ENCODE peak calls at places on chromosomes 2 and 18, in four cellular contexts. One of them, this sample, is unnamed.

GRCh38 chr18:49277395-49278036 is 182.9 kb downstream of the DYM start:
- DNase-seq in GM12878: no peak
- DNase-seq in HCT116: no peak
- DNase-seq in HepG2: no peak
- DNase-seq in this sample: no peak

GRCh38 chr2:199607914-199608313 is 150.2 kb upstream of the SATB2 start:
- DNase-seq in GM12878: no peak
- DNase-seq in HCT116: no peak
- DNase-seq in HepG2: no peak
- DNase-seq in this sample: no peak

GRCh38 chr2:54594048-54594447 is 129.4 kb upstream of the EML6 start:
- DNase-seq in GM12878: no peak
- DNase-seq in HCT116: no peak
- DNase-seq in HepG2: no peak
- DNase-seq in this sample: no peak

GRCh38 chr2:196590286-196590685 is 49.2 kb upstream of the CCDC150 start:
- DNase-seq in HepG2: no peak
- DNase-seq in GM12878: no peak
- DNase-seq in HCT116: no peak
- DNase-seq in this sample: no peak

GRCh38 chr18:13235326-13235937 is 16.9 kb downstream of the LDLRAD4 start:
- DNase-seq in GM12878: no peak
- DNase-seq in HCT116: no peak
- DNase-seq in HepG2: no peak
- DNase-seq in this sample: no peak

GRCh38 chr2:200405599-200406298 is 99.3 kb downstream of the SPATS2L start:
- DNase-seq in HCT116: peak
- DNase-seq in HepG2: peak
- DNase-seq in GM12878: no peak
- DNase-seq in this sample: peak

GRCh38 chr2:64274399-64275173 is 130.4 kb upstream of the PELI1 start:
- DNase-seq in HepG2: no peak
- DNase-seq in GM12878: no peak
- DNase-seq in HCT116: no peak
- DNase-seq in this sample: no peak

GRCh38 chr2:102289129-102289528 is 22.2 kb upstream of the IL1RL1 start:
- DNase-seq in HCT116: no peak
- DNase-seq in GM12878: no peak
- DNase-seq in HepG2: no peak
- DNase-seq in this sample: no peak

GRCh38 chr2:180085144-180085543 is 78.0 kb upstream of the CWC22 start:
- DNase-seq in GM12878: no peak
- DNase-seq in HepG2: no peak
- DNase-seq in HCT116: no peak
- DNase-seq in this sample: no peak

GRCh38 chr2:168160897-168161296 is 86.5 kb downstream of the STK39 start:
- DNase-seq in GM12878: no peak
- DNase-seq in HCT116: peak
- DNase-seq in HepG2: peak
- DNase-seq in this sample: peak

GRCh38 chr2:210895132-210895531 is 338.7 kb downstream of the CPS1 start:
- DNase-seq in HepG2: peak
- DNase-seq in GM12878: no peak
- DNase-seq in HCT116: no peak
- DNase-seq in this sample: no peak

GRCh38 chr2:18518116-18519111 is 42.0 kb downstream of the RDH14 start:
- DNase-seq in GM12878: no peak
- DNase-seq in HepG2: peak
- DNase-seq in HCT116: no peak
- DNase-seq in this sample: no peak

GRCh38 chr2:46784278-46784677 is 131.3 kb downstream of the MCFD2 start:
- DNase-seq in HepG2: no peak
- DNase-seq in GM12878: no peak
- DNase-seq in HCT116: no peak
- DNase-seq in this sample: no peak

GRCh38 chr2:13002536-13002935 is 285.8 kb downstream of the TRIB2 start:
- DNase-seq in HCT116: no peak
- DNase-seq in HepG2: no peak
- DNase-seq in GM12878: no peak
- DNase-seq in this sample: no peak

GRCh38 chr2:220835563-220835962 is 736.5 kb downstream of the EPHA4 start:
- DNase-seq in HepG2: no peak
- DNase-seq in HCT116: no peak
- DNase-seq in GM12878: no peak
- DNase-seq in this sample: no peak

DNA sequence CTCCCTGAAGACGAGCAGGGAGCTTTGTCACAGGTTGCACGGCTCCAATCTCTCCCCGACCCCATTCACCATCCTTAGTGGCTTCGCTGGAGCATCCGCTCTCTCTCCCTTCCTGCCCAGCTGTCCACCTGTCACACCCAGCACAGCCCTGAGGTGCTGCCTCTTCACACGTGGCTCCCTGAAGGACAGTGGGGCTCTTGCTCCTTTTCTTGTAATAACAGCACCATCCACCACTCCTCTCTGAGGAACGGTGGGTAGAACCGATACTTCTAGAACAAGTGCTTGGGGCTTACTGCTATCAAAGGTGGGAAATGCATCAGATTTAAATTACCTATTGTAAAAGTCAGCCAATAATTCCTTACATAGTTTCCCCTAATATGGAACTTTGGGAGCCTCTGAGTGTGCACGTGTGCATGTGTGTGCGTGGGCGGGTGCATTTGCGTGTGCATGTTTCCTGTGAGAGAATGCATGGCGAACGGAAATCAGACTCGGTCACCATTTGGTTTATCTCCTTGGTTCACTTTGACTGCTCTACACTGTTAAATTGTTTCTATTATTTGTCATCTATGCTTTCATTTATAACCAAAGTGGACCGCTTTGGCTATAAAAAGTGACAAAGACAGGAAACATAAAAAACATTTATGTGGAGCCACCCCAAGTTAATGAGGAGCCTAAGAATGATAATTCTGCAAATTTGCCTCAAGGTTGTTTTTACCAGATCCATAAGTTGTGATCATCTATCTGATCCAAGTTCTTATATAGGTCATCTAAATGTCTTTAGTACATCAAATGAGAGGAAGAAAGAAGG is 39.1 kb downstream of the KLHL29 start:
- DNase-seq in GM12878: no peak
- DNase-seq in HCT116: no peak
- DNase-seq in HepG2: no peak
- DNase-seq in this sample: no peak
- TF ChIP-seq POLR2AphosphoS5 in GM12878: no peak
- TF ChIP-seq POLR2AphosphoS5 in HCT116: no peak
- TF ChIP-seq POLR2AphosphoS5 in HepG2: no peak
- TF ChIP-seq POLR2AphosphoS5 in this sample: no peak

GRCh38 chr2:33215299-33215698 is 261.1 kb upstream of the RASGRP3 start:
- DNase-seq in HCT116: no peak
- DNase-seq in GM12878: no peak
- DNase-seq in HepG2: no peak
- DNase-seq in this sample: no peak
- TF ChIP-seq ZNF274 in HCT116: no peak
- TF ChIP-seq ZNF274 in GM12878: no peak
- TF ChIP-seq ZNF274 in HepG2: no peak
- TF ChIP-seq ZNF274 in this sample: no peak

GRCh38 chr2:238294393-238295143 is 6.2 kb upstream of the PER2 start:
- DNase-seq in GM12878: no peak
- DNase-seq in HepG2: peak
- DNase-seq in HCT116: no peak
- DNase-seq in this sample: no peak
- TF ChIP-seq POLR2AphosphoS5 in GM12878: no peak
- TF ChIP-seq POLR2AphosphoS5 in HepG2: no peak
- TF ChIP-seq POLR2AphosphoS5 in HCT116: no peak
- TF ChIP-seq POLR2AphosphoS5 in this sample: no peak

GRCh38 chr2:157404363-157404762 is 39.5 kb downstream of the CYTIP start:
- DNase-seq in HCT116: no peak
- DNase-seq in HepG2: no peak
- DNase-seq in GM12878: peak
- DNase-seq in this sample: no peak
- TF ChIP-seq ZNF274 in HCT116: no peak
- TF ChIP-seq ZNF274 in HepG2: no peak
- TF ChIP-seq ZNF274 in GM12878: no peak
- TF ChIP-seq ZNF274 in this sample: no peak

GRCh38 chr2:15170068-15170775 is 390.9 kb downstream of the NBAS start:
- DNase-seq in HepG2: no peak
- DNase-seq in GM12878: no peak
- DNase-seq in HCT116: no peak
- DNase-seq in this sample: no peak

GRCh38 chr2:15168116-15168515 is 393.0 kb downstream of the NBAS start:
- DNase-seq in GM12878: no peak
- DNase-seq in HepG2: peak
- DNase-seq in HCT116: no peak
- DNase-seq in this sample: no peak

GRCh38 chr2:15166878-15167277 is 394.3 kb downstream of the NBAS start:
- DNase-seq in HepG2: no peak
- DNase-seq in HCT116: no peak
- DNase-seq in GM12878: no peak
- DNase-seq in this sample: no peak

GRCh38 chr2:15172825-15173224 is 388.3 kb downstream of the NBAS start:
- DNase-seq in HepG2: peak
- DNase-seq in GM12878: no peak
- DNase-seq in HCT116: no peak
- DNase-seq in this sample: no peak

DNA sequence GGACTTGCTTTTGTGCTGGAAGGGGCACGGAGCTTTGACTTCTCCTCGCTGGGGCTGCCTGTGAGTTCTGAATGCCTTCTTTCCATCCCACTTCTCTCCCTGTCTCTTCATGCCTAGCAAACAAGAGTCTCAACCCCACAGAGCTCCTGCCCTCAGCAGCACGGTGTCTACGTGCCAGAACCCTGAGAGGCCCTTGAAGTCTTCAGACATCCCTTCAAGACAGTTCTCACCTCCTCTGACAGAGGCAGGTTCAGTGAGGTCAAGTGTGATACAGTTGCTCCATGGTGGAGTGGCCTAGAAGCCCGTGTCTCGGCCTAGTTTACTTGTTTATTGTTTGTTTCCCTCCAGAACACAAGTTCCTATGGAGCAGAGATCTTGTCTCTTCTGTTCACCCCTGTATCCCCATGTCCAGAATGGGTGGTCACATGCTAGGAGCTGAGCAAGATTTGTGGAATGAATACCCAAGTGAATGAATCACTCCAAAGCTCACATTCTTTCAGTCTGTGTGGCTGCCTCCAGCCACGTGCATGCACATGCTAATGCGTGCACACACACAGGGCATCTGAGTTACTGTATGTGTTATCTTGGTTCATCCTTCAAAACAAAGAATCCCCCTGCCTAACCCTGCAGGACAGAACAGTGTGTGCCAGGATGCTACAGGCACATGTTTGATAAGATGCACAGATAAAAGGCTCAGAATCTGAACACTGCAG is 391.7 kb downstream of the NBAS start:
- DNase-seq in HCT116: peak
- DNase-seq in GM12878: no peak
- DNase-seq in HepG2: peak
- DNase-seq in this sample: no peak
- TF ChIP-seq POLR2AphosphoS5 in HCT116: no peak
- TF ChIP-seq POLR2AphosphoS5 in GM12878: no peak
- TF ChIP-seq POLR2AphosphoS5 in HepG2: no peak
- TF ChIP-seq POLR2AphosphoS5 in this sample: no peak

DNA sequence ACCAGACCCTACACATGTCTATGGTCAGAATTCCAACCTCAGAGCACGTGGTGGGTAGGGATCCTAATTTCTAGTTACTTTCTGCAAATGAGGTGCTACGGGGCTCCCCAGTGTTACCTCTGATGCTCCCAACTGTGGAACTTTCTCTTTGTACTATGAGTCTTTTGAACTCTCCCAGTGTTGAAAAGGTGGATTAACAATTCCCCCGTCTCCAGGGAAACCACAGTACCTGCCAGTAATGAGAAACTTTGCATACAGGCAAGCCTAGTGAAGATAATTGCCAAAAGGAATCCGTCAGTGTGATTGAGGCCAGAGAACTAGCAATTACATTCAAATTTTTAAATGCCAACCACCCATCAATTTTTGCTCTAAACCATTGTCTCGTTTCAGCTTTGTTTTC is 129.0 kb upstream of the FOSL2 start:
- DNase-seq in HCT116: no peak
- DNase-seq in HepG2: no peak
- DNase-seq in GM12878: no peak
- DNase-seq in this sample: no peak
- TF ChIP-seq ZNF274 in HCT116: no peak
- TF ChIP-seq ZNF274 in HepG2: no peak
- TF ChIP-seq ZNF274 in GM12878: no peak
- TF ChIP-seq ZNF274 in this sample: no peak

GRCh38 chr18:74082476-74083070 is 65.1 kb downstream of the FBXO15 start:
- DNase-seq in HCT116: peak
- DNase-seq in GM12878: peak
- DNase-seq in HepG2: peak
- DNase-seq in this sample: peak
- TF ChIP-seq POLR2AphosphoS5 in HCT116: no peak
- TF ChIP-seq POLR2AphosphoS5 in GM12878: no peak
- TF ChIP-seq POLR2AphosphoS5 in HepG2: no peak
- TF ChIP-seq POLR2AphosphoS5 in this sample: no peak

DNA sequence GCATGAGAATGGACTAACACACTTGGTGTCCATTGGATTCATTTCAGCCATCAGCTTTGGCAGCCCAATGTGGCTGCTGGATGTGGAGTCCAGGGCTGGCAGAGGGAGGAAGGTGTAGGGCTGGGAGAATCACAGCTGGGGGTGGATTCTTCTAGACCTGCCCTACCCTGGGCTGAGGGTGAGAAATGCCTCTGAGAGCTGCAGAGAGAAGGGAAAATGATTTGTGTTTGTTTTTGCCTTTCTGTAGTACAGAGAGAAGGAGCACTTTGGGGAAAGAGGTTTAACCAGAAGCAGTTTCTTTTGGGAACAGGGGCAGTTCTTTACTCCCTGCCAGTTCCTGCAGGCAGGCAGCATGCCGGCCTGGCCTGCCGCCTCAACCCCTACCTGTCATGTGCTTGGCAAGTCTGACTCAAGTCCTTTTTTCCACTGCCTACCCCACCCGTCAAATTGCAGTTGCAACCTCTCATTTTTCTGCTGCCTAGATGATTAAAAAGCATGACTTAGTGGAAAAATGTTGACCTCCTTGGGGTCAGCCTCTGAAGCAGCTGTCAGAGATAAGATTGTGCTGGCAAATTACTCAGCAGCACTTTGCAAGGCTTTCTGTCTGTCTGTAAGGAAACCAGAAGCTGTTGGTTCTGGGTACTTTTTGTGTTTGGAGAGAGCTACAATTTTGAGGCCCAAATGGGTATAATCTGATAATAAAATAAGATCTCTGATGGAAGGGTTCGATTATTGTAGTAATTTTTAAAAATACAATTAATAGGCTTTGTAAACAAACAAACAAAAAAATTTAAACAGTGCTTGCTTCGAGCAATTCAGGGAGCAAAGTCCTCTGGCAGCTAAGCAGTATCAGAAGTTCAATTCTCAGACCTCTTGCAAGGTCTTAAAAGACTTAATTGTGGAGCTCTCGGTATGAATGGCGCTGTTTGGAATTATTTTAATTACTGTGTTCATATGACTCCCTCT is 21.7 kb downstream of the LBH start:
- DNase-seq in GM12878: no peak
- DNase-seq in HCT116: no peak
- DNase-seq in HepG2: no peak
- DNase-seq in this sample: peak
- TF ChIP-seq ZNF274 in GM12878: no peak
- TF ChIP-seq ZNF274 in HCT116: no peak
- TF ChIP-seq ZNF274 in HepG2: no peak
- TF ChIP-seq ZNF274 in this sample: no peak

This sample was measured in K562.